ENCODE peak calls at places on chromosomes 7 and 10, in ten cellular contexts. One of them, this sample, is unnamed.

GRCh38 chr10:59047180-59047579 is 129.3 kb upstream of the PHYHIPL start:
- DNase-seq in WTC11: no peak
- DNase-seq in smooth muscle cell of the brain vasculature: no peak
- DNase-seq in caudate nucleus: no peak
- DNase-seq in HFFc6: no peak
- DNase-seq in cardiac fibroblast: no peak
- DNase-seq in fibroblast of lung: no peak
- DNase-seq in T-helper 9 cell: no peak
- DNase-seq in HepG2: no peak
- DNase-seq in GM13976: no peak
- DNase-seq in this sample: no peak

GRCh38 chr7:96973986-96974385 is 31.4 kb upstream of the DLX6 start:
- DNase-seq in WTC11: no peak
- DNase-seq in smooth muscle cell of the brain vasculature: no peak
- DNase-seq in caudate nucleus: no peak
- DNase-seq in HFFc6: no peak
- DNase-seq in cardiac fibroblast: no peak
- DNase-seq in fibroblast of lung: no peak
- DNase-seq in T-helper 9 cell: no peak
- DNase-seq in HepG2: no peak
- DNase-seq in GM13976: no peak
- DNase-seq in this sample: no peak

GRCh38 chr10:44803820-44804219 is 107.3 kb upstream of the TMEM72 start:
- DNase-seq in WTC11: no peak
- DNase-seq in smooth muscle cell of the brain vasculature: no peak
- DNase-seq in caudate nucleus: no peak
- DNase-seq in HFFc6: no peak
- DNase-seq in cardiac fibroblast: no peak
- DNase-seq in fibroblast of lung: no peak
- DNase-seq in T-helper 9 cell: no peak
- DNase-seq in HepG2: no peak
- DNase-seq in GM13976: no peak
- DNase-seq in this sample: no peak

GRCh38 chr10:50469288-50469687 is 154.5 kb downstream of the SGMS1 start:
- DNase-seq in WTC11: no peak
- DNase-seq in smooth muscle cell of the brain vasculature: no peak
- DNase-seq in caudate nucleus: no peak
- DNase-seq in HFFc6: peak
- DNase-seq in cardiac fibroblast: peak
- DNase-seq in fibroblast of lung: peak
- DNase-seq in T-helper 9 cell: no peak
- DNase-seq in HepG2: no peak
- DNase-seq in GM13976: no peak
- DNase-seq in this sample: no peak

GRCh38 chr7:73451780-73452398 is 18.3 kb downstream of the FZD9 start:
- DNase-seq in WTC11: no peak
- DNase-seq in smooth muscle cell of the brain vasculature: no peak
- DNase-seq in caudate nucleus: no peak
- DNase-seq in HFFc6: peak
- DNase-seq in cardiac fibroblast: peak
- DNase-seq in fibroblast of lung: peak
- DNase-seq in T-helper 9 cell: no peak
- DNase-seq in HepG2: peak
- DNase-seq in GM13976: peak
- DNase-seq in this sample: no peak

GRCh38 chr10:128345331-128345730 is 219.1 kb upstream of the MKI67 start:
- DNase-seq in WTC11: no peak
- DNase-seq in smooth muscle cell of the brain vasculature: no peak
- DNase-seq in caudate nucleus: no peak
- DNase-seq in HFFc6: no peak
- DNase-seq in cardiac fibroblast: no peak
- DNase-seq in fibroblast of lung: no peak
- DNase-seq in T-helper 9 cell: no peak
- DNase-seq in HepG2: no peak
- DNase-seq in GM13976: no peak
- DNase-seq in this sample: no peak

GRCh38 chr7:12030116-12030515 is 181.0 kb upstream of the TMEM106B start:
- DNase-seq in WTC11: no peak
- DNase-seq in smooth muscle cell of the brain vasculature: no peak
- DNase-seq in caudate nucleus: no peak
- DNase-seq in HFFc6: no peak
- DNase-seq in cardiac fibroblast: no peak
- DNase-seq in fibroblast of lung: no peak
- DNase-seq in T-helper 9 cell: no peak
- DNase-seq in HepG2: no peak
- DNase-seq in GM13976: no peak
- DNase-seq in this sample: no peak

GRCh38 chr10:95384011-95384704 is 93.4 kb upstream of the PDLIM1 start:
- DNase-seq in WTC11: no peak
- DNase-seq in smooth muscle cell of the brain vasculature: no peak
- DNase-seq in caudate nucleus: peak
- DNase-seq in HFFc6: no peak
- DNase-seq in cardiac fibroblast: no peak
- DNase-seq in fibroblast of lung: no peak
- DNase-seq in T-helper 9 cell: no peak
- DNase-seq in HepG2: no peak
- DNase-seq in GM13976: no peak
- DNase-seq in this sample: no peak

GRCh38 chr7:32936686-32937085 is 20.6 kb upstream of the FKBP9 start:
- DNase-seq in WTC11: no peak
- DNase-seq in smooth muscle cell of the brain vasculature: no peak
- DNase-seq in caudate nucleus: no peak
- DNase-seq in HFFc6: no peak
- DNase-seq in cardiac fibroblast: no peak
- DNase-seq in fibroblast of lung: no peak
- DNase-seq in T-helper 9 cell: no peak
- DNase-seq in HepG2: no peak
- DNase-seq in GM13976: no peak
- DNase-seq in this sample: no peak

GRCh38 chr10:7908541-7909210 is 90.4 kb downstream of the TAF3 start:
- DNase-seq in WTC11: no peak
- DNase-seq in smooth muscle cell of the brain vasculature: no peak
- DNase-seq in caudate nucleus: no peak
- DNase-seq in HFFc6: no peak
- DNase-seq in cardiac fibroblast: no peak
- DNase-seq in fibroblast of lung: no peak
- DNase-seq in T-helper 9 cell: no peak
- DNase-seq in HepG2: peak
- DNase-seq in GM13976: no peak
- DNase-seq in this sample: no peak

GRCh38 chr10:29035721-29036120 is 253.1 kb upstream of the LYZL1 start:
- DNase-seq in WTC11: no peak
- DNase-seq in smooth muscle cell of the brain vasculature: no peak
- DNase-seq in caudate nucleus: no peak
- DNase-seq in HFFc6: no peak
- DNase-seq in cardiac fibroblast: no peak
- DNase-seq in fibroblast of lung: no peak
- DNase-seq in T-helper 9 cell: no peak
- DNase-seq in HepG2: no peak
- DNase-seq in GM13976: no peak
- DNase-seq in this sample: no peak

GRCh38 chr10:74153123-74153522 is 2.1 kb downstream of the ADK start:
- DNase-seq in WTC11: no peak
- DNase-seq in smooth muscle cell of the brain vasculature: no peak
- DNase-seq in caudate nucleus: no peak
- DNase-seq in HFFc6: peak
- DNase-seq in cardiac fibroblast: peak
- DNase-seq in fibroblast of lung: peak
- DNase-seq in T-helper 9 cell: no peak
- DNase-seq in HepG2: peak
- DNase-seq in GM13976: no peak
- DNase-seq in this sample: no peak

GRCh38 chr7:113099284-113099919 is 12.8 kb upstream of the GPR85 start:
- DNase-seq in WTC11: no peak
- DNase-seq in smooth muscle cell of the brain vasculature: no peak
- DNase-seq in caudate nucleus: no peak
- DNase-seq in HFFc6: no peak
- DNase-seq in cardiac fibroblast: no peak
- DNase-seq in fibroblast of lung: no peak
- DNase-seq in T-helper 9 cell: no peak
- DNase-seq in HepG2: no peak
- DNase-seq in GM13976: no peak
- DNase-seq in this sample: no peak

GRCh38 chr10:49556723-49557122 is 17.8 kb upstream of the ERCC6 start:
- DNase-seq in WTC11: no peak
- DNase-seq in smooth muscle cell of the brain vasculature: no peak
- DNase-seq in caudate nucleus: no peak
- DNase-seq in HFFc6: no peak
- DNase-seq in cardiac fibroblast: peak
- DNase-seq in fibroblast of lung: no peak
- DNase-seq in T-helper 9 cell: no peak
- DNase-seq in HepG2: no peak
- DNase-seq in GM13976: no peak
- DNase-seq in this sample: no peak

GRCh38 chr10:128069351-128070051 is 56.7 kb downstream of the MKI67 start:
- DNase-seq in WTC11: peak
- DNase-seq in smooth muscle cell of the brain vasculature: no peak
- DNase-seq in caudate nucleus: peak
- DNase-seq in HFFc6: peak
- DNase-seq in cardiac fibroblast: peak
- DNase-seq in fibroblast of lung: peak
- DNase-seq in T-helper 9 cell: peak
- DNase-seq in HepG2: peak
- DNase-seq in GM13976: peak
- DNase-seq in this sample: peak

GRCh38 chr10:108104697-108105096 is 940.2 kb upstream of the SORCS1 start:
- DNase-seq in WTC11: no peak
- DNase-seq in smooth muscle cell of the brain vasculature: no peak
- DNase-seq in caudate nucleus: no peak
- DNase-seq in HFFc6: no peak
- DNase-seq in cardiac fibroblast: no peak
- DNase-seq in fibroblast of lung: no peak
- DNase-seq in T-helper 9 cell: no peak
- DNase-seq in HepG2: no peak
- DNase-seq in GM13976: no peak
- DNase-seq in this sample: no peak

GRCh38 chr10:34702093-34702952 is 112.8 kb downstream of the PARD3 start:
- DNase-seq in WTC11: no peak
- DNase-seq in smooth muscle cell of the brain vasculature: no peak
- DNase-seq in caudate nucleus: no peak
- DNase-seq in HFFc6: no peak
- DNase-seq in cardiac fibroblast: no peak
- DNase-seq in fibroblast of lung: no peak
- DNase-seq in T-helper 9 cell: no peak
- DNase-seq in HepG2: no peak
- DNase-seq in GM13976: no peak
- DNase-seq in this sample: no peak

GRCh38 chr7:43785425-43785824 is 26.9 kb downstream of the BLVRA start:
- DNase-seq in WTC11: no peak
- DNase-seq in smooth muscle cell of the brain vasculature: peak
- DNase-seq in caudate nucleus: no peak
- DNase-seq in HFFc6: peak
- DNase-seq in cardiac fibroblast: peak
- DNase-seq in fibroblast of lung: peak
- DNase-seq in T-helper 9 cell: no peak
- DNase-seq in HepG2: no peak
- DNase-seq in GM13976: no peak
- DNase-seq in this sample: no peak

GRCh38 chr7:815284-816216 is 16.7 kb upstream of the SUN1 start:
- DNase-seq in WTC11: peak
- DNase-seq in smooth muscle cell of the brain vasculature: no peak
- DNase-seq in caudate nucleus: no peak
- DNase-seq in HFFc6: no peak
- DNase-seq in cardiac fibroblast: no peak
- DNase-seq in fibroblast of lung: no peak
- DNase-seq in T-helper 9 cell: peak
- DNase-seq in HepG2: no peak
- DNase-seq in GM13976: peak
- DNase-seq in this sample: no peak

GRCh38 chr10:132383751-132384181 is 13.2 kb upstream of the PWWP2B start:
- DNase-seq in WTC11: no peak
- DNase-seq in smooth muscle cell of the brain vasculature: no peak
- DNase-seq in caudate nucleus: no peak
- DNase-seq in HFFc6: no peak
- DNase-seq in cardiac fibroblast: no peak
- DNase-seq in fibroblast of lung: no peak
- DNase-seq in T-helper 9 cell: no peak
- DNase-seq in HepG2: no peak
- DNase-seq in GM13976: no peak
- DNase-seq in this sample: no peak

GRCh38 chr7:104106106-104106505 is 101.7 kb downstream of the ORC5 start:
- DNase-seq in WTC11: no peak
- DNase-seq in smooth muscle cell of the brain vasculature: no peak
- DNase-seq in caudate nucleus: no peak
- DNase-seq in HFFc6: peak
- DNase-seq in cardiac fibroblast: peak
- DNase-seq in fibroblast of lung: peak
- DNase-seq in T-helper 9 cell: no peak
- DNase-seq in HepG2: peak
- DNase-seq in GM13976: no peak
- DNase-seq in this sample: no peak

GRCh38 chr10:70491614-70492013 is 13.0 kb downstream of the PALD1 start:
- DNase-seq in WTC11: no peak
- DNase-seq in smooth muscle cell of the brain vasculature: no peak
- DNase-seq in caudate nucleus: no peak
- DNase-seq in HFFc6: no peak
- DNase-seq in cardiac fibroblast: no peak
- DNase-seq in fibroblast of lung: no peak
- DNase-seq in T-helper 9 cell: no peak
- DNase-seq in HepG2: no peak
- DNase-seq in GM13976: no peak
- DNase-seq in this sample: no peak

GRCh38 chr7:1255083-1255816 is 22.6 kb downstream of the UNCX start:
- DNase-seq in WTC11: no peak
- DNase-seq in smooth muscle cell of the brain vasculature: no peak
- DNase-seq in caudate nucleus: no peak
- DNase-seq in HFFc6: no peak
- DNase-seq in cardiac fibroblast: no peak
- DNase-seq in fibroblast of lung: no peak
- DNase-seq in T-helper 9 cell: no peak
- DNase-seq in HepG2: no peak
- DNase-seq in GM13976: no peak
- DNase-seq in this sample: no peak

GRCh38 chr7:12583181-12583580 is 12.7 kb downstream of the SCIN start:
- DNase-seq in WTC11: no peak
- DNase-seq in smooth muscle cell of the brain vasculature: no peak
- DNase-seq in caudate nucleus: no peak
- DNase-seq in HFFc6: peak
- DNase-seq in cardiac fibroblast: no peak
- DNase-seq in fibroblast of lung: no peak
- DNase-seq in T-helper 9 cell: no peak
- DNase-seq in HepG2: no peak
- DNase-seq in GM13976: no peak
- DNase-seq in this sample: no peak

GRCh38 chr10:101006593-101007098 is 7.0 kb downstream of the LZTS2 start:
- DNase-seq in WTC11: no peak
- DNase-seq in smooth muscle cell of the brain vasculature: no peak
- DNase-seq in caudate nucleus: peak
- DNase-seq in HFFc6: no peak
- DNase-seq in cardiac fibroblast: no peak
- DNase-seq in fibroblast of lung: peak
- DNase-seq in T-helper 9 cell: no peak
- DNase-seq in HepG2: no peak
- DNase-seq in GM13976: no peak
- DNase-seq in this sample: no peak